ENCODE peak calls at places on chromosome 18, in eight cellular contexts. R is GM20000, A is DMS 273 treated with DMSO at 0.1 percent for 48 hours, Q is natural killer cell, F is left cardiac atrium, C is ACHN, X is ureter, T is non-pigmented ciliary epithelial cell. W is an unnamed sample.

GRCh38 chr18:39274535-39274934 is 1708.9 kb upstream of the CELF4 start:
- DNase-seq in F (no peak), X (no peak), R (no peak), A (no peak), Q (no peak), C (no peak), T (peak; percentile 11), W (no peak)

GRCh38 chr18:76402026-76402990 is 92.7 kb downstream of the ZNF516 start:
- DNase-seq in Q (no peak), F (no peak), X (no peak), T (no peak), A (no peak), R (no peak), C (no peak), W (no peak)

GRCh38 chr18:499351-500229 is 911 bp downstream of the COLEC12 start:
- DNase-seq in F (no peak), T (peak; percentile 76), Q (no peak), R (no peak), C (no peak), A (no peak), X (peak; percentile 53), W (peak; percentile 23)

GRCh38 chr18:9839806-9840205 is 46.0 kb upstream of the TXNDC2 start:
- DNase-seq in T (no peak), C (no peak), A (no peak), F (no peak), Q (no peak), R (no peak), X (no peak), W (no peak)

GRCh38 chr18:25962176-25962575 is 128.2 kb downstream of the SS18 start:
- DNase-seq in C (no peak), F (no peak), X (no peak), A (no peak), Q (no peak), T (no peak), R (peak; percentile 38), W (peak; percentile 9)

GRCh38 chr18:78244779-78245178 is 734.8 kb upstream of the SALL3 start:
- DNase-seq in C (no peak), R (no peak), Q (no peak), T (no peak), A (no peak), F (no peak), X (no peak), W (no peak)

GRCh38 chr18:70249118-70249517 is 39.7 kb upstream of the SOCS6 start:
- DNase-seq in T (no peak), C (no peak), Q (no peak), F (no peak), R (no peak), X (no peak), A (no peak), W (no peak)

GRCh38 chr18:27861539-27861938 is 315.4 kb downstream of the CDH2 start:
- DNase-seq in T (no peak), F (no peak), C (no peak), X (no peak), Q (no peak), A (peak; percentile 90), R (no peak), W (peak; percentile 99)

GRCh38 chr18:7202119-7202680 is 28.7 kb upstream of the LRRC30 start:
- DNase-seq in R (no peak), A (no peak), C (no peak), X (no peak), Q (no peak), T (no peak), F (no peak), W (peak; percentile 72)

GRCh38 chr18:46559296-46559695 is 97.7 kb downstream of the LOXHD1 start:
- DNase-seq in X (no peak), F (no peak), R (no peak), C (no peak), Q (no peak), T (no peak), A (no peak), W (no peak)

GRCh38 chr18:21803495-21803894 is 62.9 kb downstream of the MIB1 start:
- DNase-seq in R (no peak), A (no peak), Q (no peak), F (no peak), C (no peak), X (no peak), T (no peak), W (no peak)

GRCh38 chr18:3604260-3604625 is 154.3 kb downstream of the TGIF1 start:
- DNase-seq in C (no peak), A (no peak), R (no peak), Q (no peak), X (no peak), F (no peak), T (no peak), W (no peak)

GRCh38 chr18:41752826-41753225 is 202.2 kb upstream of the PIK3C3 start:
- DNase-seq in R (no peak), Q (no peak), A (no peak), X (no peak), C (no peak), T (no peak), F (no peak), W (no peak)

GRCh38 chr18:34650121-34650545 is 60.0 kb upstream of the DTNA start:
- DNase-seq in F (no peak), R (no peak), A (no peak), Q (no peak), C (no peak), X (no peak), T (no peak), W (no peak)

GRCh38 chr18:9319333-9319732 is 15.2 kb upstream of the TWSG1 start:
- DNase-seq in T (no peak), A (no peak), R (no peak), Q (no peak), X (no peak), F (no peak), C (no peak), W (no peak)

GRCh38 chr18:23580677-23581367 is 5.5 kb downstream of the NPC1 start:
- DNase-seq in T (peak; percentile 67), X (no peak), F (no peak), A (no peak), C (no peak), R (no peak), Q (no peak), W (no peak)

GRCh38 chr18:76064998-76065397 is 430.0 kb downstream of the ZNF516 start:
- DNase-seq in X (no peak), Q (no peak), F (no peak), R (no peak), C (no peak), T (no peak), A (no peak), W (no peak)

GRCh38 chr18:54223568-54224241 is 764 bp downstream of the MBD2 start:
- DNase-seq in A (peak; percentile 56), R (peak; percentile 38), T (peak; percentile 74), Q (peak; percentile 39), X (peak; percentile 78), F (peak; percentile 79), C (peak; percentile 84), W (peak; percentile 80)

GRCh38 chr18:28176933-28177827 is at the start of gene CDH2:
- DNase-seq in Q (no peak), A (peak; percentile 51), X (no peak), F (peak; percentile 55), R (peak; percentile 68), C (peak; percentile 89), T (no peak), W (peak; percentile 90)

GRCh38 chr18:9287037-9287436 is 47.5 kb upstream of the TWSG1 start:
- DNase-seq in A (no peak), R (no peak), T (no peak), X (no peak), F (no peak), C (no peak), Q (no peak), W (no peak)

GRCh38 chr18:37566479-37567060 is 972 bp upstream of the CELF4 start:
- DNase-seq in F (peak; percentile 21), C (no peak), T (no peak), R (peak; percentile 23), X (no peak), A (peak; percentile 39), Q (no peak), W (peak; percentile 73)

GRCh38 chr18:25896178-25896780 is 194.1 kb downstream of the SS18 start:
- DNase-seq in A (peak; percentile 13), C (peak; percentile 39), R (peak; percentile 58), T (peak; percentile 17), F (peak; percentile 37), Q (no peak), X (no peak), W (peak; percentile 59)

GRCh38 chr18:64372850-64373249 is 224.0 kb upstream of the LINC00305 start:
- DNase-seq in R (no peak), Q (no peak), T (no peak), F (no peak), C (no peak), X (no peak), A (no peak), W (no peak)

GRCh38 chr18:24231773-24232735 is 93.2 kb downstream of the CABYR start:
- DNase-seq in X (no peak), R (no peak), A (no peak), T (no peak), C (no peak), Q (no peak), F (no peak), W (no peak)

GRCh38 chr18:51054764-51055163 is 24.8 kb downstream of the SMAD4 start:
- DNase-seq in X (no peak), T (no peak), C (no peak), Q (no peak), A (no peak), R (no peak), F (no peak), W (no peak)

GRCh38 chr18:26919656-26920055 is 54.1 kb upstream of the AQP4 start:
- DNase-seq in R (no peak), A (no peak), X (no peak), Q (no peak), C (peak; percentile 8), F (no peak), T (no peak), W (no peak)

GRCh38 chr18:39841133-39842041 is 2113.6 kb upstream of the PIK3C3 start:
- DNase-seq in R (no peak), X (peak; percentile 67), A (peak; percentile 47), T (peak; percentile 36), Q (no peak), C (peak; percentile 74), F (peak; percentile 47), W (peak; percentile 79)

W was measured in NCI-H2171 treated with DMSO at 0.1 percent for 48 hours.